ENCODE peak calls at places on chromosomes 16 and 17, in eight cellular contexts. D is adrenal gland, K is stomach, L is GM10248, B is choroid plexus epithelial cell, S is astrocyte of the cerebellum, T is A549, A is HCT116. J is an unnamed sample.

GRCh38 chr17:17570207-17570797 is 21.2 kb downstream of the PEMT start:
- DNase-seq in D (peak), K (peak), L (no peak), B (peak), S (peak), T (peak), A (no peak), J (no peak)

GRCh38 chr16:86854895-86855294 is 276.5 kb downstream of the FOXL1 start:
- DNase-seq in D (no peak), K (no peak), L (no peak), B (peak), S (no peak), T (peak), A (no peak), J (no peak)

GRCh38 chr16:70381604-70382342 is 35.1 kb downstream of the DDX19A start:
- DNase-seq in D (no peak), K (no peak), L (no peak), B (no peak), S (no peak), T (no peak), A (no peak), J (no peak)

GRCh38 chr17:74738051-74738996 is 1.3 kb downstream of the RAB37 start:
- DNase-seq in D (no peak), K (peak), L (peak), B (no peak), S (no peak), T (peak), A (no peak), J (peak)

GRCh38 chr16:7805997-7806396 is 473.4 kb downstream of the RBFOX1 start:
- DNase-seq in D (no peak), K (no peak), L (no peak), B (no peak), S (no peak), T (no peak), A (no peak), J (no peak)

GRCh38 chr17:81166033-81166472 is at the start of gene AATK:
- DNase-seq in D (no peak), K (no peak), L (no peak), B (no peak), S (no peak), T (no peak), A (no peak), J (no peak)

GRCh38 chr16:3028716-3029319 is 5.0 kb downstream of the THOC6 start:
- DNase-seq in D (no peak), K (no peak), L (no peak), B (no peak), S (no peak), T (no peak), A (no peak), J (no peak)

GRCh38 chr16:69017036-69017783 is 88.2 kb upstream of the HAS3 start:
- DNase-seq in D (peak), K (no peak), L (no peak), B (peak), S (peak), T (peak), A (peak), J (no peak)

GRCh38 chr16:68380348-68380670 is 68.0 kb downstream of the SMPD3 start:
- DNase-seq in D (no peak), K (no peak), L (no peak), B (no peak), S (no peak), T (no peak), A (no peak), J (no peak)

GRCh38 chr16:88009566-88010342 is 58.5 kb downstream of the BANP start:
- DNase-seq in D (no peak), K (no peak), L (no peak), B (peak), S (no peak), T (no peak), A (no peak), J (no peak)

GRCh38 chr16:6177781-6178180 is 1080.2 kb upstream of the EEF2KMT start:
- DNase-seq in D (no peak), K (no peak), L (no peak), B (no peak), S (no peak), T (no peak), A (no peak), J (no peak)

GRCh38 chr17:13297198-13297597 is 279.4 kb upstream of the ELAC2 start:
- DNase-seq in D (no peak), K (no peak), L (no peak), B (peak), S (no peak), T (no peak), A (no peak), J (no peak)

GRCh38 chr16:11488304-11488703 is 98.4 kb downstream of the LITAF start:
- DNase-seq in D (no peak), K (no peak), L (no peak), B (no peak), S (no peak), T (no peak), A (no peak), J (no peak)
- TF ChIP-seq CTCF in D (no peak), K (no peak), L (no peak), B (no peak), S (no peak), T (no peak), A (no peak), J (no peak)

GRCh38 chr17:78769200-78769773 is 12.8 kb downstream of the CYTH1 start:
- DNase-seq in D (no peak), K (no peak), L (no peak), B (no peak), S (no peak), T (no peak), A (no peak), J (no peak)
- TF ChIP-seq CTCF in D (no peak), K (no peak), L (peak), B (peak), S (no peak), T (no peak), A (peak), J (no peak)

GRCh38 chr16:81879625-81880024 is 100.5 kb downstream of the PLCG2 start:
- DNase-seq in D (no peak), K (no peak), L (no peak), B (no peak), S (no peak), T (no peak), A (no peak), J (no peak)
- TF ChIP-seq CTCF in D (no peak), K (no peak), L (peak), B (peak), S (peak), T (no peak), A (peak), J (no peak)

GRCh38 chr17:46193246-46193625 is at the start of gene KANSL1:
- DNase-seq in D (peak), K (peak), L (peak), B (peak), S (peak), T (peak), A (peak), J (no peak)

GRCh38 chr17:46190763-46191162 is 2.5 kb downstream of the KANSL1 start:
- DNase-seq in D (no peak), K (no peak), L (no peak), B (peak), S (no peak), T (no peak), A (no peak), J (no peak)

GRCh38 chr17:46192484-46193245 is 564 bp downstream of the KANSL1 start:
- DNase-seq in D (peak), K (peak), L (peak), B (peak), S (no peak), T (peak), A (no peak), J (no peak)

GRCh38 chr17:46192211-46192483 is 1.1 kb downstream of the KANSL1 start:
- DNase-seq in D (no peak), K (no peak), L (no peak), B (no peak), S (no peak), T (no peak), A (no peak), J (no peak)

GRCh38 chr17:46191332-46192210 is 1.7 kb downstream of the KANSL1 start:
- DNase-seq in D (no peak), K (no peak), L (peak), B (peak), S (no peak), T (peak), A (no peak), J (no peak)
- TF ChIP-seq CTCF in D (no peak), K (no peak), L (no peak), B (no peak), S (no peak), T (peak), A (no peak), J (no peak)

GRCh38 chr16:85332175-85332574 is 219.9 kb upstream of the CIBAR2 start:
- DNase-seq in D (no peak), K (no peak), L (no peak), B (no peak), S (no peak), T (no peak), A (no peak), J (no peak)
- TF ChIP-seq CTCF in D (no peak), K (no peak), L (no peak), B (no peak), S (no peak), T (no peak), A (no peak), J (no peak)